ENCODE peak calls at places on chromosomes 11 and 22, in four cellular contexts. P is H1, H is HepG2, B is GM12878. I is an unnamed sample.
A peak's percentile ranks its signal among the peaks of the same experiment; 100 is the strongest.

GRCh38 chr11:16012125-16012751 is 344.1 kb downstream of the SOX6 start:
- DNase-seq in H (no peak), B (no peak), P (no peak), I (no peak)

GRCh38 chr11:113618360-113618759 is 87.7 kb downstream of the TMPRSS5 start:
- DNase-seq in P (no peak), B (no peak), H (no peak), I (no peak)

GRCh38 chr11:44632466-44633123 is 67.1 kb downstream of the CD82 start:
- DNase-seq in H (peak; percentile 49), B (no peak), P (no peak), I (no peak)

GRCh38 chr11:71252782-71253730 is 679 bp upstream of the SHANK2 start:
- DNase-seq in P (no peak), B (no peak), H (peak; percentile 97), I (no peak)

GRCh38 chr11:130778026-130778425 is 138.3 kb downstream of the SNX19 start:
- DNase-seq in B (no peak), P (no peak), H (no peak), I (no peak)

GRCh38 chr11:73404048-73404447 is 27.8 kb downstream of the RELT start:
- DNase-seq in B (no peak), P (no peak), H (peak; percentile 74), I (peak; percentile 33)

GRCh38 chr11:70122490-70123198 is 44.5 kb downstream of the ANO1 start:
- DNase-seq in B (no peak), P (no peak), H (no peak), I (no peak)

GRCh38 chr11:90134420-90135003 is at the start of gene NAALAD2:
- DNase-seq in H (peak; percentile 59), B (no peak), P (peak; percentile 65), I (peak; percentile 52)

GRCh38 chr11:94926698-94927237 is 46.6 kb downstream of the CWC15 start:
- DNase-seq in H (no peak), P (no peak), B (no peak), I (peak; percentile 23)

GRCh38 chr11:74826901-74827300 is 78.3 kb downstream of the RNF169 start:
- DNase-seq in H (no peak), B (no peak), P (no peak), I (no peak)

DNA sequence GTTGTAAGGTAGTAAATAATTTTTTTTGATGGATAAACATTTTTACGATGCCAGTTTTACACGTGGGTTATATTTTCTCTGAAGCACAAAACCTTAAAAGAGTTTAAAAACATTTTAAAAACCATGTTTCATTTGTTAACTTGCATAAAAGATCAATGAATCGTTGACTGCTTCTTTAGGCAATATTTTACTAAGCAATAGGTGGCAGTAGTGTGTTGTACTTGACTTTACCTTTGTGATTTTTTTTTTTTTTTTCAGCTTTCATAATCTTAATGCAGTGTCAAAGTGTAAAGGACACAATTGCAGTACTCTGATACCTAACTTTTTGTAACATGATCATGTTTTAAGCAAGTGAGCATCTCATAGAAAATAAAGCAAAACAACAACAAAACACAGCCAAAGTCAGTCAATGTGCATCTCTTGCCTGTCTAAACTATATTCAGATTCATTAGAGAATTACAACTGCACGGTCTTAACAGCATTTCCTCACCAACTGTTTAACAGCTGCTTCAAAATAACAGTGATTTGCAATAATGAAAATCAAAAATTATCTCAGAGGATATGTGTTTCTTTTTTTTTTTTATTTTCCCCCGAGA is 27.7 kb downstream of the DNAJC24 start:
- DNase-seq in B (no peak), P (no peak), H (peak; percentile 18), I (no peak)
- TF ChIP-seq YY1 in B (no peak), P (no peak), H (no peak), I (no peak)

GRCh38 chr22:41092023-41092817 is at the start of gene EP300:
- DNase-seq in B (no peak), P (no peak), H (peak; percentile 18), I (peak; percentile 38)

GRCh38 chr22:41094036-41094435 is 1.6 kb downstream of the EP300 start:
- DNase-seq in B (no peak), P (no peak), H (peak; percentile 31), I (no peak)

GRCh38 chr22:41096391-41096790 is 4.0 kb downstream of the EP300 start:
- DNase-seq in P (no peak), H (no peak), B (no peak), I (no peak)

GRCh38 chr22:41091139-41092022 is 1.0 kb upstream of the EP300 start:
- DNase-seq in B (peak; percentile 92), H (peak; percentile 96), P (peak; percentile 96), I (peak; percentile 94)

DNA sequence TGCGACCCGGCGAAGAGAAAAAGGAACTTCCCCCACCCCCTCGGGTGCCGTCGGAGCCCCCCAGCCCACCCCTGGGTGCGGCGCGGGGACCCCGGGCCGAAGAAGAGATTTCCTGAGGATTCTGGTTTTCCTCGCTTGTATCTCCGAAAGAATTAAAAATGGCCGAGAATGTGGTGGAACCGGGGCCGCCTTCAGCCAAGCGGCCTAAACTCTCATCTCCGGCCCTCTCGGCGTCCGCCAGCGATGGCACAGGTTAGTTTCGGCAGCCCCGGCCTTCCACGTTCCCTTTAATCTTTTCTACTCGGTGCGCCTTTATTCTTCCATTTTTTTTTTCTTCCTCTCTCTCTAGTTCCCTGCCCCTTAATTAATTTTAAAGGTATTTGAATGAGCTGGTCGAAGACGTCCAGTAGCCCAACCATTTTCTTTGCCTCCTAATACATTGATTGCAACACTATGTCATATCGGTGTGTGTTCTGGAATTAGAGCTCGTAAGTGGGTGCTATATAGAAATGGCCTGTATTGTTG is 517 bp downstream of the EP300 start:
- DNase-seq in P (no peak), B (no peak), H (peak; percentile 15), I (no peak)
- TF ChIP-seq SUZ12 in P (no peak), B (no peak), H (no peak), I (no peak)

GRCh38 chr11:116855413-116855812 is 18.0 kb upstream of the APOA1 start:
- DNase-seq in H (no peak), B (no peak), P (no peak), I (no peak)

GRCh38 chr11:116853461-116854073 is 16.1 kb upstream of the APOA1 start:
- DNase-seq in B (peak; percentile 90), P (no peak), H (no peak), I (no peak)

GRCh38 chr11:116851631-116852030 is 14.2 kb upstream of the APOA1 start:
- DNase-seq in P (no peak), H (no peak), B (no peak), I (no peak)

GRCh38 chr11:116849491-116849890 is 12.1 kb upstream of the APOA1 start:
- DNase-seq in P (no peak), H (no peak), B (no peak), I (no peak)

DNA sequence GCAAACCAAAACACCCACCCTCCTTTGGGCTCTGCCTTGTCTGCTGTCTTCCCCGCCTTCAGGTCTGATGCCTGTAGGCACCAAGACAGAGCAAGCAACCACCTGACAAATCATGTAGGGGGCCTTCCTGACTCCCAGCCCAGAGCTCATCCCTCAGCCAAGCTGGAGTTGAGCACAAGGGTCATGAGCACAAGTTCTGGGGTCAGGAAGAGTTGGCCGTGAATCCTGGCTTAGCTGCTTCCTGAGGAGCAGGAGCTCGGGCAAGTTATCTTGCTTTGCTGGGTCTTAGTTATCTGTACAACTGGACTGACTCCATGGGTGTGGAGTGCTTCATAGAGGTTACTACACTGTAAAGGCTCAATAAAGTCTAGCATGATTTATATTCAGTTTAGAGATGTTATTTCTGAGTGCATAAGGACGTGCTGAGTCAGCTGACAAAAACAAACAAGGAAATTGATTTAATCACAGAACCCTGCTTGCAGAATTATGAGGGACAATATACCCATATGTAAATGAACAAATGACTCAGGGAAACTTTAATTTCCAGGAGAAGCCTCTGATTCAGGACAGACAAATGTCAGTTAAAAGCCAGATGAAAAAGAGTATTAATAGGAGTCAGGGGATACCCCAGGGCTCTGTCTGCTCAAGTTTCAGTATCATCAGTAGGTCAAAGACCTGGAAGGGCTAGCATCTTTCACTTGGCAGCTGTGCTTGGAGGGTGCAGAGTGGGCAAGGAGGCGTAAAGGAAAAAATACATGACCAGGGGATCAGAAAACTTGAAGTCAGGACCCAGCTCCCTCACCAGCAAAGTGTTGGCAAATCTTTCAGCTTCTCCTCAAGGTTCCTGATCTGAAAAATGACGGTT is 15.1 kb upstream of the APOA1 start:
- DNase-seq in B (no peak), H (no peak), P (no peak), I (no peak)
- H3K4me3 ChIP-seq in B (no peak overlapping the region), H (no peak overlapping the region), P (no peak overlapping the region), I (no peak overlapping the region)

GRCh38 chr22:19041403-19042074 is 80.7 kb downstream of the DGCR2 start:
- DNase-seq in H (no peak), B (no peak), P (no peak), I (no peak)

GRCh38 chr22:19042285-19043110 is 79.7 kb downstream of the DGCR2 start:
- DNase-seq in B (no peak), H (no peak), P (no peak), I (no peak)

GRCh38 chr22:19045094-19045493 is 77.1 kb downstream of the DGCR2 start:
- DNase-seq in B (no peak), H (no peak), P (no peak), I (no peak)

GRCh38 chr22:19044381-19044780 is 77.8 kb downstream of the DGCR2 start:
- DNase-seq in P (no peak), H (no peak), B (no peak), I (no peak)

DNA sequence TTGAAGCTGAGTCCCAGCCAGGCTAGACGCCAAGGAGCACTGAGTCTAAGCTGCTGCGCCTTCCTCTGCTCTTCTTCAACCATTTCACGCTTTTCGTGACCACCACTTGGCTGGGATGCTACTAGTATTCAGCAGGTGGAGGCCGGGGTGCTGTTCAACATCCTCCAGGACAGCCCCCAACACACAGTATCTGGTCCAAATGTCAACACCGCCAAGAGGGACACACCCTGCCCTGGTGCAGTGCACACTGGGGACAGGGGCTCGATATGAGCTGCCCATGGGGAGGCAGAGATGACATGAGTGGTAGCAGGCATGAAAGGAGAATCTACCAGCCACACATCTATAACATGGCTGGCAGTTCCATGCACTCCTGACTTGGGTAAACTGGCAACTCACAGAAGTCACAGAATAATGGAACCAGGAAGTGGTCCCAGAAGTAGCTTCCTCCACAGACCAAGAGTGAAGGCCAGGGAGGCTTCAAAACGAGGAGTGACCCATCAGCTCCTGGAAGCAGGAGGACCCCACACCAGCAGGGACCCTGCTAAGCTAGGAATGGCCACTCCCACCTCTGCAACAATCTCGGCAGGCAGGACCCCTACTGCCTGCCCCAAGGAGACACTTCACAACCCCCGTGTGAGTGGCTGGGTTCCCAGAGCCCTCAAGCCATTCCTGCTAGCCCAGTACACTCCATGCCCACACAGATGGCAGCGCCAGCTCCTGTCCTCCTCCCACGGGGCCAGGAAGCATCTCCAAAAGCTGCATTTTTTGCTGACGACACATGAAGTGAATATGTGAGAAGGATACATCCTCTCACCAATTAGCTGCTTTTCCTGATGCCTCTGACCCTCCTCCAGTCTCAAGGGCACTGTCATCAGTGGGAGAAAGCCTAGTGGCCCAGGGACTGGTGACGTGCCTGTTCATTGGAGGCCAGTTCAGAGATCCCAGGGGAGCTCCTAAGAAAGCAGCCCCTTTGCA is 78.8 kb downstream of the DGCR2 start:
- DNase-seq in B (no peak), H (no peak), P (no peak), I (no peak)
- TF ChIP-seq YY1 in B (no peak), H (no peak), P (no peak), I (no peak)

GRCh38 chr11:104098555-104098954 is 62.1 kb downstream of the DDI1 start:
- DNase-seq in H (no peak), P (no peak), B (no peak), I (no peak)
- TF ChIP-seq SUZ12 in H (no peak), P (no peak), B (no peak), I (no peak)

GRCh38 chr11:67239795-67240574 is 26.3 kb upstream of the GRK2 start:
- DNase-seq in P (peak; percentile 98), H (peak; percentile 96), B (peak; percentile 93), I (peak; percentile 100)

GRCh38 chr11:67237574-67237973 is 28.7 kb upstream of the GRK2 start:
- DNase-seq in H (no peak), B (no peak), P (no peak), I (no peak)

GRCh38 chr11:67240575-67241389 is 25.5 kb upstream of the GRK2 start:
- DNase-seq in H (peak; percentile 73), B (peak; percentile 76), P (no peak), I (no peak)

GRCh38 chr11:67242548-67242947 is 23.7 kb upstream of the GRK2 start:
- DNase-seq in H (no peak), B (no peak), P (no peak), I (no peak)

GRCh38 chr11:67238894-67239794 is 27.1 kb upstream of the GRK2 start:
- DNase-seq in P (no peak), H (no peak), B (no peak), I (no peak)
- H3K4me3 ChIP-seq in P (peak overlapping the region; percentile 90), H (peak overlapping the region; percentile 34), B (peak overlapping the region; percentile 89), I (peak overlapping the region; percentile 0)